ENCODE peak calls at places on chromosomes 5 and 9, in six cellular contexts. Q is heart left ventricle, Y is HCT116, K is A549, J is uterus, S is body of pancreas. P is an unnamed sample.

GRCh38 chr5:151617383-151617840 is 26.3 kb upstream of the FAT2 start:
- DNase-seq in Q (no peak), Y (no peak), K (no peak), J (no peak), S (no peak), P (no peak)

GRCh38 chr9:89622933-89623861 is 18.4 kb downstream of the GADD45G start:
- DNase-seq in Q (no peak), Y (no peak), K (no peak), J (no peak), S (peak; percentile 75), P (no peak)

GRCh38 chr5:115487168-115487567 is 57.4 kb downstream of the FEM1C start:
- DNase-seq in Q (no peak), Y (no peak), K (no peak), J (no peak), S (no peak), P (no peak)

GRCh38 chr9:36470891-36471290 is 70.8 kb upstream of the RNF38 start:
- DNase-seq in Q (peak; percentile 73), Y (no peak), K (no peak), J (peak; percentile 34), S (peak; percentile 26), P (no peak)

GRCh38 chr9:131960311-131960710 is 119.4 kb downstream of the MED27 start:
- DNase-seq in Q (no peak), Y (no peak), K (no peak), J (no peak), S (no peak), P (peak; percentile 33)

GRCh38 chr5:163104496-163104895 is 332.9 kb upstream of the CCNG1 start:
- DNase-seq in Q (no peak), Y (no peak), K (peak; percentile 20), J (no peak), S (no peak), P (no peak)

GRCh38 chr9:134959126-134959970 is 41.6 kb upstream of the FCN1 start:
- DNase-seq in Q (no peak), Y (no peak), K (no peak), J (no peak), S (no peak), P (no peak)

GRCh38 chr9:95645992-95646391 is 129.2 kb upstream of the PTCH1 start:
- DNase-seq in Q (no peak), Y (no peak), K (no peak), J (no peak), S (no peak), P (no peak)

GRCh38 chr5:150609843-150610584 is 30.4 kb upstream of the SYNPO start:
- DNase-seq in Q (peak; percentile 86), Y (no peak), K (no peak), J (no peak), S (no peak), P (no peak)

GRCh38 chr5:142300677-142301076 is 24.1 kb downstream of the SPRY4 start:
- DNase-seq in Q (no peak), Y (no peak), K (no peak), J (no peak), S (no peak), P (no peak)

GRCh38 chr5:154342211-154342610 is 103.6 kb upstream of the SAP30L start:
- DNase-seq in Q (no peak), Y (no peak), K (no peak), J (no peak), S (no peak), P (no peak)

GRCh38 chr5:55923177-55923872 is 71.4 kb downstream of the IL6ST start:
- DNase-seq in Q (peak; percentile 36), Y (no peak), K (no peak), J (no peak), S (no peak), P (peak; percentile 42)

GRCh38 chr5:131268758-131269370 is 5.0 kb downstream of the CDC42SE2 start:
- DNase-seq in Q (no peak), Y (no peak), K (no peak), J (no peak), S (no peak), P (no peak)

GRCh38 chr5:76622973-76623596 is at the start of gene F2RL2:
- DNase-seq in Q (peak; percentile 15), Y (no peak), K (peak; percentile 89), J (peak; percentile 40), S (no peak), P (no peak)

GRCh38 chr9:127546125-127546832 is 65.8 kb upstream of the STXBP1 start:
- DNase-seq in Q (no peak), Y (no peak), K (peak; percentile 49), J (no peak), S (no peak), P (peak; percentile 63)

GRCh38 chr9:127543221-127543620 is 68.9 kb upstream of the STXBP1 start:
- DNase-seq in Q (no peak), Y (no peak), K (no peak), J (no peak), S (no peak), P (no peak)

GRCh38 chr9:127543973-127544533 is 68.0 kb upstream of the STXBP1 start:
- DNase-seq in Q (no peak), Y (no peak), K (no peak), J (no peak), S (peak; percentile 62), P (no peak)

GRCh38 chr9:127548352-127548878 is 63.7 kb upstream of the STXBP1 start:
- DNase-seq in Q (no peak), Y (no peak), K (no peak), J (no peak), S (no peak), P (no peak)

GRCh38 chr9:127545196-127546124 is 66.6 kb upstream of the STXBP1 start:
- DNase-seq in Q (peak; percentile 40), Y (no peak), K (peak; percentile 93), J (no peak), S (peak; percentile 99), P (peak; percentile 93)
- TF ChIP-seq POLR2A in Q (no peak), Y (no peak), K (no peak), J (no peak), S (peak; percentile 74), P (no peak)

DNA sequence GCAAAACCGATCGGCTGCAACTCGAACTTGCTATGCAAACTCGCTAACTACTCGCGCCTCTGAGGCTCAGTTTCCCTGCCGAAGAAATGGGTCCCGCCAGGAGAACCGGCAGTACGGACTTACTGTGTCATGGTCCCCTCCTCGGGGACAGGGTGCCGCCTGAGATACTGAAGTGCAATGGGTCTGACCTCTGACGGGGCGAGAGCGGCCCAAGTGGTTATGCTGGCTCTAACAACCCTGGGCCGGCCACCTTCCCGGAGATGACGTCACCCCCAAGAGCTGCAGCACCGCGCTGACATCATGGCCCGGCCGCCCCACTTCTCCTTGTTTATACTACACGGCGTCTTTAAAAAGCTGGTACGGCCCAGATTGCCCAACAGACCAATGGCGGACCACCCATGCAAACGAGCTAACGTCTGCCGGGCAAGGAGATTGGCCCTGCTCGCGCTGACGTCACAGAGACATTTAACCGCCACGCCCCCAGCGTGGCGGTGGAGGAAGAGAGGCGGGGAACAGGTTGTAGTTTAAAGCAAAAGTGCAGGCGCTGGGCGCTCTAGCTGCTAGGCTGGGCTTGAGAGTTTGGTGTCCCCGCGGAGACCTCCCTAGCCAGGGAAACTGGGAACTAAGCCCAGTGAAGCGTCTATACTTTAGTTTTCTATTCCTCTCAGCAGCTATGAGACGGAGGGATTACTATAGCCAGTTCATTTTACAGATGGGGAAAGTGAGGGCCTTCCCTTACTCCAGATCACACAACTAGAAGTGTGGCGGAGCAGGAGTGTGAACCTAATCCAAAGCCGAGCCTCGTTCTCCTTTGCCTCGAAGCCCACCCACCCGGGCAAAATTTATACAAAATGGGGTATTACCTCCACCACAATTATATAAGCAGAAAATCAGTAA is 654 bp upstream of the RNF44 start:
- DNase-seq in Q (peak; percentile 99), Y (peak; percentile 99), K (peak; percentile 99), J (peak; percentile 98), S (peak; percentile 99), P (peak; percentile 92)
- TF ChIP-seq POLR2A in Q (peak; percentile 39), Y (peak; percentile 27), K (no peak), J (peak; percentile 47), S (peak; percentile 66), P (peak; percentile 33)

DNA sequence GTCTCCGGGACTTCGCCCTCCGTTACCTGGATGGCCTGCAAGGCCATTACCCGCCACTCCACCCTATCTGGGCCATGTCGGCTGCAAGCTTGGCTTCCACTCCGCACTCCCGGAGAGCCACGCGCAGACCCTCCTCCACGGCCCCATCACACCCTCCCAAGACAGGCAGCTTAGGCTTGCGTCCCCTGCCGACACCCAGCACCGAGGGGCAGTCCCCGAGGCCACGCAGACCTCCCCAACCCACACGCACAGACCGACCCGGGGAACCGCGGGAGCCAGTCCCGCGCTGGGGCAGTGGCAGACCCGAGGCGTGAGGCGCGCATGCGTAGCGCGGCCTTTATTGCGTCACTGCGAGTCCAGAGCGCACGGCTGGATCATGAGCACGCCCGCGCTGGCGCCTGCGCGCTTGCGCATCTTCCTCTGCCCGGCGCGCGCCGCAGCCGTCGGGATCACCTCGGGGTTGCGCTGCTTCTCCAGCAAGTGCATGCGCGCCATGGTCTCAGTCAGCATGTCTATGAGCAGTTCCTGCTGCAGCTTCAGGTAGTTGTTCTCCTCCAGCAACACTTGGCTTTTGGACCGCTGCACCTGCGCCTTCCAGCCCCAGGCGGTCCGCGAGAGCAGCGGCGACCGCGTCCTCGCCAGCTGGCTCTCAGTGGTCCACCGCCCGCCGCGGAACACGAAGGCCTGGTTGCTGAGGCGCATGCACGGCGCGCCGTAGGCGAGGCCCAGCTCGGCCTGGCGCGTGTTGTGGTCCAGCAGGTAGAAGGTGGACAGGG is 2.4 kb downstream of the CBY3 start:
- DNase-seq in Q (peak; percentile 96), Y (peak; percentile 88), K (peak; percentile 96), J (peak; percentile 95), S (peak; percentile 97), P (peak; percentile 98)
- TF ChIP-seq POLR2A in Q (peak; percentile 87), Y (peak; percentile 97), K (peak; percentile 95), J (peak; percentile 95), S (peak; percentile 93), P (peak; percentile 99)

DNA sequence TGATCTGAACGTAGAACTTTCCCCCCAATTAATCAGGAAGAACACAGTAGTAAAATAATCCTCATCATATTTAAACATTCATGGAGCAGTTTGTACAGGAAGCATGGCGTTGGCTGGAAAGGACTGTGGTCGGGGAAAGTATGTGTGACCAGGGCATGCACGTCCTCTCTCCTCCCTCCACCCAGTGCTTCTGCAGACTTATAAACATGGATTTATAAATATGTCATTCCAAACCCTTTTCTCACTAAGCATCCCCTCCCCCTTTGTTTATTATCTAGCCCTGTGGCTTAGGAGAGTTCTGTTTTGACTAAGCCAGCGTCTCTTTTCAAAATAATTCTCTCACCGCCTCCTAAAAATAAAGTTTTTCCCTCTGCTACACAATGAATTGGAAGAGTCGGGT is 70.4 kb upstream of the DAP start:
- DNase-seq in Q (no peak), Y (no peak), K (no peak), J (no peak), S (no peak), P (no peak)
- TF ChIP-seq POLR2A in Q (no peak), Y (no peak), K (no peak), J (no peak), S (no peak), P (no peak)

DNA sequence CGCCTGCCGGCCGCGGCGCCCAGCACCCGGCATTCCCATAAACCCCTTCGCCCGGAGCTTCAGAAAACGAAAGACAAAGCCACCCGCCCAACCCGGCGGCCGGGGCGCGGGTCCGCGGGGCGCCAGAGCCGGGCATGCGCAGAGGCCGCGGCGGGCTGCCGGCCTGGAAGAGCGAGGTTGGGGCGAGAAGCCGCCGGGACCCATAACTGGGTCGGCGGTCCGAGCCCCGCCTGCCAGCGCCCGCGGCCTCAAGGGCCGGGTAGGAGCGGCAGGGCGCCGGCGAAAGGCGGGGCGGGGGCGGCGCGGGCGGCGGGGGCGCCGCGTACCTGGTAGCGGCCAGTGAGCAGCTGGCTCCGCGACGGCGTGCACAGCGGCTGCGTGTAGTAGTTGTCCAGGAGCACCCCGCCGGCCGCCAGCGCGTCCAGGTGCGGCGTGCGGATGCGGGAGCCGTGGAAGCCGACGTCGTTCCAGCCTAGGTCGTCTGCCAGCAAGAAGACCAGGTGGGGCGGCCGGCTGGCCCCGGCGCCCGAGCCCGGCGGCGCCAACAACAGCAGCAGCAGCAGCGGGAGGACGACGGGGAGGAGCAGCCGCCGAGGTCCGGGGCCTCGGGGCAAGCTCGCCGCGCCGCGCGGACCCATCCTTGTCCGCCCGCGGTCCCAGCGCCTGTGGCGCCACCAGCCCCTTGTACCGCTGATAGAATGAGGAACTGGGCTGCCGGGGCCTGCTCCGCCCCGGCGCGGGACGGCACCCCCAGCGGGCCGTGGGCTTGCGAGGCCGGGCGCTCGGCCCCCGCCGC is at the start of gene ARSB:
- DNase-seq in Q (peak; percentile 87), Y (peak; percentile 48), K (peak; percentile 85), J (peak; percentile 85), S (peak; percentile 87), P (peak; percentile 82)
- TF ChIP-seq POLR2A in Q (no peak), Y (peak; percentile 70), K (peak; percentile 86), J (peak; percentile 73), S (peak; percentile 81), P (peak; percentile 59)

P was measured in H54.